ENCODE peak calls at places on chromosome 15, in seven cellular contexts. One of them, this sample, is unnamed.

GRCh38 chr15:72242775-72243370 is 11.9 kb upstream of the PKM start:
- DNase-seq in activated CD8-positive, alpha-beta T cell treated with anti-CD3 and anti-CD28 coated beads for 36 hours: no peak
- DNase-seq in heart left ventricle: no peak
- DNase-seq in kidney tubule cell: no peak
- DNase-seq in SIG-M5: no peak
- DNase-seq in stimulated activated CD8-positive, alpha-beta memory T cell treated with anti-CD3 and anti-CD28 coated beads, Interleukin-4, amount 100 ng/mL, for 4 hours: no peak
- DNase-seq in left ventricle myocardium inferior: no peak
- DNase-seq in this sample: no peak

GRCh38 chr15:65033659-65034269 is 4.3 kb upstream of the MTFMT start:
- DNase-seq in activated CD8-positive, alpha-beta T cell treated with anti-CD3 and anti-CD28 coated beads for 36 hours: peak
- DNase-seq in heart left ventricle: no peak
- DNase-seq in kidney tubule cell: peak
- DNase-seq in SIG-M5: no peak
- DNase-seq in stimulated activated CD8-positive, alpha-beta memory T cell treated with anti-CD3 and anti-CD28 coated beads, Interleukin-4, amount 100 ng/mL, for 4 hours: no peak
- DNase-seq in left ventricle myocardium inferior: no peak
- DNase-seq in this sample: no peak

GRCh38 chr15:85785887-85786777 is 8.6 kb downstream of the KLHL25 start:
- DNase-seq in activated CD8-positive, alpha-beta T cell treated with anti-CD3 and anti-CD28 coated beads for 36 hours: peak
- DNase-seq in heart left ventricle: no peak
- DNase-seq in kidney tubule cell: peak
- DNase-seq in SIG-M5: no peak
- DNase-seq in stimulated activated CD8-positive, alpha-beta memory T cell treated with anti-CD3 and anti-CD28 coated beads, Interleukin-4, amount 100 ng/mL, for 4 hours: no peak
- DNase-seq in left ventricle myocardium inferior: no peak
- DNase-seq in this sample: peak

GRCh38 chr15:81301815-81302399 is 22.0 kb downstream of the STARD5 start:
- DNase-seq in activated CD8-positive, alpha-beta T cell treated with anti-CD3 and anti-CD28 coated beads for 36 hours: peak
- DNase-seq in heart left ventricle: no peak
- DNase-seq in kidney tubule cell: no peak
- DNase-seq in SIG-M5: no peak
- DNase-seq in stimulated activated CD8-positive, alpha-beta memory T cell treated with anti-CD3 and anti-CD28 coated beads, Interleukin-4, amount 100 ng/mL, for 4 hours: no peak
- DNase-seq in left ventricle myocardium inferior: no peak
- DNase-seq in this sample: no peak

GRCh38 chr15:58003810-58004209 is 61.7 kb downstream of the ALDH1A2 start:
- DNase-seq in activated CD8-positive, alpha-beta T cell treated with anti-CD3 and anti-CD28 coated beads for 36 hours: no peak
- DNase-seq in heart left ventricle: no peak
- DNase-seq in kidney tubule cell: no peak
- DNase-seq in SIG-M5: no peak
- DNase-seq in stimulated activated CD8-positive, alpha-beta memory T cell treated with anti-CD3 and anti-CD28 coated beads, Interleukin-4, amount 100 ng/mL, for 4 hours: no peak
- DNase-seq in left ventricle myocardium inferior: no peak
- DNase-seq in this sample: no peak

GRCh38 chr15:39685999-39686613 is 96.5 kb downstream of the FSIP1 start:
- DNase-seq in activated CD8-positive, alpha-beta T cell treated with anti-CD3 and anti-CD28 coated beads for 36 hours: peak
- DNase-seq in heart left ventricle: no peak
- DNase-seq in kidney tubule cell: peak
- DNase-seq in SIG-M5: no peak
- DNase-seq in stimulated activated CD8-positive, alpha-beta memory T cell treated with anti-CD3 and anti-CD28 coated beads, Interleukin-4, amount 100 ng/mL, for 4 hours: no peak
- DNase-seq in left ventricle myocardium inferior: no peak
- DNase-seq in this sample: peak

GRCh38 chr15:54045397-54045796 is 67.2 kb downstream of the UNC13C start:
- DNase-seq in activated CD8-positive, alpha-beta T cell treated with anti-CD3 and anti-CD28 coated beads for 36 hours: no peak
- DNase-seq in heart left ventricle: no peak
- DNase-seq in kidney tubule cell: peak
- DNase-seq in SIG-M5: no peak
- DNase-seq in stimulated activated CD8-positive, alpha-beta memory T cell treated with anti-CD3 and anti-CD28 coated beads, Interleukin-4, amount 100 ng/mL, for 4 hours: no peak
- DNase-seq in left ventricle myocardium inferior: no peak
- DNase-seq in this sample: no peak

GRCh38 chr15:81410318-81410753 is 36.3 kb upstream of the TMC3 start:
- DNase-seq in activated CD8-positive, alpha-beta T cell treated with anti-CD3 and anti-CD28 coated beads for 36 hours: peak
- DNase-seq in heart left ventricle: no peak
- DNase-seq in kidney tubule cell: peak
- DNase-seq in SIG-M5: no peak
- DNase-seq in stimulated activated CD8-positive, alpha-beta memory T cell treated with anti-CD3 and anti-CD28 coated beads, Interleukin-4, amount 100 ng/mL, for 4 hours: no peak
- DNase-seq in left ventricle myocardium inferior: peak
- DNase-seq in this sample: peak